ENCODE peak calls at places on chromosomes 7 and 10, in four cellular contexts. One of them, this sample, is unnamed.

GRCh38 chr10:35896011-35896410 is 253.9 kb upstream of the FZD8 start:
- DNase-seq in GM12878: no peak
- DNase-seq in HepG2: no peak
- DNase-seq in K562: no peak
- DNase-seq in this sample: no peak

GRCh38 chr10:11913184-11913641 is 90.1 kb downstream of the PROSER2 start:
- DNase-seq in K562: peak; percentile 41
- DNase-seq in HepG2: no peak
- DNase-seq in GM12878: no peak
- DNase-seq in this sample: no peak

GRCh38 chr10:98353105-98353504 is 61.9 kb downstream of the PYROXD2 start:
- DNase-seq in HepG2: no peak
- DNase-seq in K562: no peak
- DNase-seq in GM12878: no peak
- DNase-seq in this sample: no peak

GRCh38 chr10:90440870-90441269 is 417.0 kb downstream of the HTR7 start:
- DNase-seq in GM12878: no peak
- DNase-seq in HepG2: no peak
- DNase-seq in K562: no peak
- DNase-seq in this sample: no peak

GRCh38 chr7:28020302-28020940 is 160.2 kb downstream of the JAZF1 start:
- DNase-seq in GM12878: peak; percentile 43
- DNase-seq in HepG2: peak; percentile 66
- DNase-seq in K562: peak; percentile 78
- DNase-seq in this sample: peak; percentile 65

GRCh38 chr10:22625511-22626288 is 88.7 kb downstream of the PIP4K2A start:
- DNase-seq in K562: no peak
- DNase-seq in GM12878: no peak
- DNase-seq in HepG2: peak; percentile 21
- DNase-seq in this sample: no peak

GRCh38 chr10:87925570-87925969 is 62.1 kb downstream of the PTEN start:
- DNase-seq in K562: no peak
- DNase-seq in GM12878: no peak
- DNase-seq in HepG2: no peak
- DNase-seq in this sample: no peak

GRCh38 chr10:31630866-31631567 is 297.6 kb downstream of the ARHGAP12 start:
- DNase-seq in HepG2: no peak
- DNase-seq in K562: no peak
- DNase-seq in GM12878: peak; percentile 50
- DNase-seq in this sample: no peak

GRCh38 chr7:130063036-130063435 is 7.3 kb upstream of the KLHDC10 start:
- DNase-seq in K562: peak; percentile 90
- DNase-seq in GM12878: no peak
- DNase-seq in HepG2: peak; percentile 50
- DNase-seq in this sample: peak; percentile 92

DNA sequence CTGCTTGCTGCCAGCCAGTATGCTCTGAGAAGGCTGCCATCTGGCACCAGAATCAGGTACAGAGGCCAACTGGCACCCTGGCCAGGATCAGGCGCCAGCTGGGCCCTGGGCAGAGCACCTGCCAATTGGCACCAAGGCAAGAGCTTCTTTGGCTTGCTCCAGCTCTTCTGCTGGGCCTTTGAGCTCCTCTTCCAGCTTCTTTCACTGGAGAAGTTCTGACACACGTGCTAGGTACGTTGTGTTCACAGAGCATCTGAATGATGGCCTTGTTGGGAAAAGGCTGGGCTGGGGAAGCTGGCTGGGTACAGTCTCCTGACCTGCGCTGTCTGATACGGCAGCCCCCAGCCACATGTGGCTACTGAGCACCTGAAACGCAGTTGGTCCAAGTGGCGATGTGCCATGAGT is 31.7 kb upstream of the OPALIN start:
- DNase-seq in GM12878: no peak
- DNase-seq in HepG2: no peak
- DNase-seq in K562: no peak
- DNase-seq in this sample: no peak
- TF ChIP-seq CBFB in GM12878: no peak
- TF ChIP-seq CBFB in HepG2: no peak
- TF ChIP-seq CBFB in K562: no peak
- TF ChIP-seq CBFB in this sample: no peak

DNA sequence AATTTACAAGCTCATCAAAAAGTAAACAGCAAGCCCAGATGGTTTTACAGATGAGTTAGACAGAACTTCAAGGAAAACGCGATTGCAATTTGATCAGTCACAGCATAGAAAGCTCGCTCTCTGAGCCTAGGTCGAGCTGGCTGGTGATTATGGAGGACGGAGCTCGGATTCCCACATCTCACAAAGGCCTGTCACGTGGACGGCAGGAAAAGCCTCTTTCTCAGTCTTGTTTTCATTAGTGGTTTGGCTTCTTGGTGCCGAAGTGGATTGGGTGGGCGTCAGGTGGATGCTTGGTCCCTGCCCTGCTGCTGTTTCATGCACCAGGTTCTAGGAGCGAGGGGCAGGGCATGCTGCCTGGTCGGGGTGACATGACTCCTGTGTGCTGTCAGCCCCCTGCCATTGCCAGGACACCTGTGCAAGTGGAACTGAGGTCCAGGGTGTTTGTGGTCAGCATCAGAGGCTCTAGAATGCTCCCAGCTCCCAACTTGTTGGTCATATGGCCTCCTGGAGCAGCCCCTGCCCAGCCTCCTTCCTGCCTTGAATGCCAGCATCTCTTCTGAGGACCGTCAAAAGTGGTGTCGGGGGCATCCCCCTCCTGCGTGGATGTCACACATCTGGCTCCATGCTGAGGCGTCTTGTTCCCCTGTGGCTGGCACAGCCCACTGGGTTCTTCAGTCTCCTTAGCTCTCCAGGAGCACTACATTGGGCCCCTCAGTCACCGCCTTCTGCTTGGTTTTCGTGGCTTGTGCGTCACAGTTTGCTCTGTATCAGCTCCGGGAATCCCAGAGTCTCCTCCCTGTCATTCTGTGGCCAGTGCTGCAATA is 24.7 kb downstream of the ADCY1 start:
- DNase-seq in GM12878: no peak
- DNase-seq in K562: no peak
- DNase-seq in HepG2: no peak
- DNase-seq in this sample: no peak
- TF ChIP-seq CBFB in GM12878: no peak
- TF ChIP-seq CBFB in K562: no peak
- TF ChIP-seq CBFB in HepG2: no peak
- TF ChIP-seq CBFB in this sample: no peak

GRCh38 chr7:57867884-57868701 is 418.1 kb downstream of the ZNF716 start:
- DNase-seq in K562: no peak
- DNase-seq in GM12878: no peak
- DNase-seq in HepG2: no peak
- DNase-seq in this sample: no peak
- TF ChIP-seq CBFB in K562: no peak
- TF ChIP-seq CBFB in GM12878: no peak
- TF ChIP-seq CBFB in HepG2: no peak
- TF ChIP-seq CBFB in this sample: no peak

DNA sequence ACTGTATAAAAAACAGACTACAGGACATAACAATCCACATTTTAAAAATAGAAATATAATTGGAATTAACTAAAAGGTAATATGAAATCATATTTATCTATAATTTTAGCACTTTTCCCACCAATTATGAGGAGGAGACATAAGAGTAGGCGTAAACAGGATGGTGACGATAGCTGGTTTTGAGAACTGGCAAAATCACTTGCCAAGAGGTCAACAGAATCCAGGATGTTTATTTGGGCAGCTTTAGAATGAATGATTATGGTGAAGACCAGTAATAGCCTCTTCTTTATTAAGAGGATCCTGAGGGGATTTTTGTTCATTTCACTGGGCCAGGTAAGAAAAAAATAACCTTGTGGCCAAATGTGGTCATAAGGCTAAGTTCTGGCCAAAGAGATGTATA is 67.2 kb downstream of the TPK1 start:
- DNase-seq in K562: no peak
- DNase-seq in GM12878: no peak
- DNase-seq in HepG2: no peak
- DNase-seq in this sample: no peak
- TF ChIP-seq CBFB in K562: no peak
- TF ChIP-seq CBFB in GM12878: no peak
- TF ChIP-seq CBFB in HepG2: no peak
- TF ChIP-seq CBFB in this sample: no peak

This sample was measured in WTC11.